ENCODE peak calls at places on chromosome 20, in five cellular contexts. U, D, S, J and H are unnamed samples.

GRCh38 chr20:57795977-57796560 is 86.3 kb upstream of the PMEPA1 start:
- DNase-seq in S (no peak), J (no peak), D (no peak), U (no peak), H (no peak)

GRCh38 chr20:45405566-45406259 is 2.4 kb upstream of the DBNDD2 start:
- DNase-seq in D (peak), J (no peak), S (no peak), U (no peak), H (no peak)

GRCh38 chr20:45358282-45359068 is 4.5 kb upstream of the SYS1 start:
- DNase-seq in J (no peak), D (no peak), U (no peak), S (peak), H (peak)

GRCh38 chr20:32203556-32204484 is 3.7 kb downstream of the PLAGL2 start:
- DNase-seq in D (no peak), J (no peak), S (no peak), U (no peak), H (no peak)

GRCh38 chr20:41848180-41848579 is 230.0 kb upstream of the CHD6 start:
- DNase-seq in S (no peak), J (no peak), D (no peak), U (no peak), H (no peak)

GRCh38 chr20:4898282-4898681 is 103.0 kb downstream of the SLC23A2 start:
- DNase-seq in S (peak), J (no peak), U (no peak), D (no peak), H (peak)

GRCh38 chr20:50126662-50127061 is 13.7 kb upstream of the UBE2V1 start:
- DNase-seq in J (no peak), U (no peak), D (no peak), S (no peak), H (no peak)

GRCh38 chr20:4835244-4836177 is 113.8 kb downstream of the PRND start:
- DNase-seq in S (no peak), U (no peak), D (no peak), J (no peak), H (no peak)

GRCh38 chr20:41308290-41308691 is 9.2 kb downstream of the ZHX3 start:
- DNase-seq in U (no peak), S (peak), J (no peak), D (no peak), H (peak)

GRCh38 chr20:49569403-49570115 is 1.6 kb upstream of the PTGIS start:
- DNase-seq in S (peak), J (no peak), U (no peak), D (no peak), H (no peak)

GRCh38 chr20:19928379-19929360 is 88.5 kb upstream of the NAA20 start:
- DNase-seq in U (no peak), D (no peak), J (no peak), S (no peak), H (no peak)

GRCh38 chr20:60249436-60249835 is 291.2 kb downstream of the CDH26 start:
- DNase-seq in D (no peak), J (no peak), S (peak), U (peak), H (peak)

GRCh38 chr20:24892522-24892921 is 56.5 kb upstream of the CST7 start:
- DNase-seq in J (no peak), S (no peak), D (peak), U (no peak), H (no peak)

GRCh38 chr20:1323830-1324597 is 4.9 kb downstream of the SDCBP2 start:
- DNase-seq in D (no peak), U (no peak), S (no peak), J (no peak), H (no peak)

GRCh38 chr20:3786126-3786484 is 435 bp downstream of the CENPB start:
- DNase-seq in D (peak), U (no peak), J (no peak), S (peak), H (peak)

GRCh38 chr20:54340667-54341081 is 132.8 kb downstream of the PFDN4 start:
- DNase-seq in J (no peak), U (peak), D (no peak), S (peak), H (peak)

GRCh38 chr20:47568019-47568418 is 66.3 kb downstream of the NCOA3 start:
- DNase-seq in U (no peak), D (no peak), J (no peak), S (peak), H (peak)

GRCh38 chr20:3686867-3687321 is 5.1 kb upstream of the ADAM33 start:
- DNase-seq in D (no peak), J (no peak), S (peak), U (peak), H (peak)

GRCh38 chr20:43448748-43449535 is 8.8 kb upstream of the SRSF6 start:
- DNase-seq in J (no peak), U (peak), D (peak), S (peak), H (peak)

GRCh38 chr20:2468581-2469407 is 1.8 kb downstream of the SNRPB start:
- DNase-seq in U (no peak), S (no peak), D (no peak), J (no peak), H (no peak)

GRCh38 chr20:34983995-34984735 is 28.5 kb downstream of the MYH7B start:
- DNase-seq in U (no peak), J (no peak), D (no peak), S (no peak), H (no peak)

GRCh38 chr20:58313366-58313765 is 3.9 kb downstream of the RAB22A start:
- DNase-seq in J (no peak), D (no peak), U (no peak), S (no peak), H (no peak)

GRCh38 chr20:34743039-34743438 is 38.9 kb downstream of the TP53INP2 start:
- DNase-seq in U (no peak), S (no peak), D (no peak), J (no peak), H (no peak)

GRCh38 chr20:6613280-6613861 is 154.1 kb upstream of the BMP2 start:
- DNase-seq in S (no peak), U (no peak), J (no peak), D (no peak), H (peak)

GRCh38 chr20:37449276-37449675 is 71.8 kb upstream of the NNAT start:
- DNase-seq in D (no peak), S (no peak), U (no peak), J (no peak), H (no peak)

GRCh38 chr20:10125757-10126156 is 91.0 kb downstream of the ANKEF1 start:
- DNase-seq in U (no peak), D (no peak), J (no peak), S (no peak), H (no peak)